ENCODE peak calls at places on chromosomes 5 and 9, in five cellular contexts. One of them, this sample, is unnamed.

GRCh38 chr5:54643679-54644078 is 126.1 kb downstream of the SNX18 start:
- DNase-seq in GM12878: no peak
- DNase-seq in A549: no peak
- DNase-seq in Peyer's patch: no peak
- DNase-seq in HCT116: peak
- DNase-seq in this sample: no peak

GRCh38 chr5:88930336-88930735 is 47.4 kb upstream of the MEF2C start:
- DNase-seq in GM12878: no peak
- DNase-seq in A549: no peak
- DNase-seq in Peyer's patch: no peak
- DNase-seq in HCT116: no peak
- DNase-seq in this sample: no peak

GRCh38 chr5:21649969-21650368 is 1203.2 kb downstream of the CDH12 start:
- DNase-seq in GM12878: no peak
- DNase-seq in A549: peak
- DNase-seq in Peyer's patch: no peak
- DNase-seq in HCT116: no peak
- DNase-seq in this sample: no peak

GRCh38 chr9:98455256-98455956 is 200.0 kb upstream of the TBC1D2 start:
- DNase-seq in GM12878: no peak
- DNase-seq in A549: no peak
- DNase-seq in Peyer's patch: no peak
- DNase-seq in HCT116: no peak
- DNase-seq in this sample: no peak

GRCh38 chr9:129944501-129945116 is 98.4 kb downstream of the FNBP1 start:
- DNase-seq in GM12878: no peak
- DNase-seq in A549: no peak
- DNase-seq in Peyer's patch: peak
- DNase-seq in HCT116: no peak
- DNase-seq in this sample: no peak

GRCh38 chr9:103319979-103320378 is 324.8 kb downstream of the CYLC2 start:
- DNase-seq in GM12878: no peak
- DNase-seq in A549: peak
- DNase-seq in Peyer's patch: no peak
- DNase-seq in HCT116: no peak
- DNase-seq in this sample: no peak

GRCh38 chr5:158435161-158435616 is 576.2 kb upstream of the CLINT1 start:
- DNase-seq in GM12878: peak
- DNase-seq in A549: no peak
- DNase-seq in Peyer's patch: peak
- DNase-seq in HCT116: no peak
- DNase-seq in this sample: no peak

GRCh38 chr5:68554566-68555279 is 339.2 kb downstream of the PIK3R1 start:
- DNase-seq in GM12878: no peak
- DNase-seq in A549: peak
- DNase-seq in Peyer's patch: no peak
- DNase-seq in HCT116: peak
- DNase-seq in this sample: peak

GRCh38 chr9:7983361-7983974 is 183.9 kb upstream of the DMAC1 start:
- DNase-seq in GM12878: no peak
- DNase-seq in A549: no peak
- DNase-seq in Peyer's patch: no peak
- DNase-seq in HCT116: no peak
- DNase-seq in this sample: no peak

GRCh38 chr5:168881427-168882149 is 302.4 kb upstream of the PANK3 start:
- DNase-seq in GM12878: no peak
- DNase-seq in A549: no peak
- DNase-seq in Peyer's patch: no peak
- DNase-seq in HCT116: no peak
- DNase-seq in this sample: no peak

GRCh38 chr5:60495644-60496520 is 204.1 kb downstream of the DEPDC1B start:
- DNase-seq in GM12878: no peak
- DNase-seq in A549: no peak
- DNase-seq in Peyer's patch: no peak
- DNase-seq in HCT116: no peak
- DNase-seq in this sample: no peak

GRCh38 chr9:68704498-68704803 is 589 bp upstream of the PIP5K1B start:
- DNase-seq in GM12878: no peak
- DNase-seq in A549: no peak
- DNase-seq in Peyer's patch: no peak
- DNase-seq in HCT116: no peak
- DNase-seq in this sample: no peak

GRCh38 chr9:104810421-104811339 is 46.8 kb downstream of the NIPSNAP3B start:
- DNase-seq in GM12878: no peak
- DNase-seq in A549: peak
- DNase-seq in Peyer's patch: no peak
- DNase-seq in HCT116: no peak
- DNase-seq in this sample: peak

GRCh38 chr5:173065155-173065554 is 9.0 kb downstream of the CREBRF start:
- DNase-seq in GM12878: no peak
- DNase-seq in A549: no peak
- DNase-seq in Peyer's patch: no peak
- DNase-seq in HCT116: no peak
- DNase-seq in this sample: no peak

GRCh38 chr5:86679529-86679928 is 61.8 kb downstream of the COX7C start:
- DNase-seq in GM12878: no peak
- DNase-seq in A549: peak
- DNase-seq in Peyer's patch: no peak
- DNase-seq in HCT116: peak
- DNase-seq in this sample: no peak

GRCh38 chr9:109315889-109316640 is 4.8 kb downstream of the EPB41L4B start:
- DNase-seq in GM12878: no peak
- DNase-seq in A549: peak
- DNase-seq in Peyer's patch: no peak
- DNase-seq in HCT116: peak
- DNase-seq in this sample: peak

GRCh38 chr9:109319072-109319630 is 1.7 kb downstream of the EPB41L4B start:
- DNase-seq in GM12878: no peak
- DNase-seq in A549: no peak
- DNase-seq in Peyer's patch: no peak
- DNase-seq in HCT116: no peak
- DNase-seq in this sample: peak

GRCh38 chr9:109319631-109320233 is 1.1 kb downstream of the EPB41L4B start:
- DNase-seq in GM12878: no peak
- DNase-seq in A549: no peak
- DNase-seq in Peyer's patch: no peak
- DNase-seq in HCT116: no peak
- DNase-seq in this sample: peak

GRCh38 chr9:109317311-109317978 is 3.4 kb downstream of the EPB41L4B start:
- DNase-seq in GM12878: no peak
- DNase-seq in A549: no peak
- DNase-seq in Peyer's patch: no peak
- DNase-seq in HCT116: no peak
- DNase-seq in this sample: no peak

DNA sequence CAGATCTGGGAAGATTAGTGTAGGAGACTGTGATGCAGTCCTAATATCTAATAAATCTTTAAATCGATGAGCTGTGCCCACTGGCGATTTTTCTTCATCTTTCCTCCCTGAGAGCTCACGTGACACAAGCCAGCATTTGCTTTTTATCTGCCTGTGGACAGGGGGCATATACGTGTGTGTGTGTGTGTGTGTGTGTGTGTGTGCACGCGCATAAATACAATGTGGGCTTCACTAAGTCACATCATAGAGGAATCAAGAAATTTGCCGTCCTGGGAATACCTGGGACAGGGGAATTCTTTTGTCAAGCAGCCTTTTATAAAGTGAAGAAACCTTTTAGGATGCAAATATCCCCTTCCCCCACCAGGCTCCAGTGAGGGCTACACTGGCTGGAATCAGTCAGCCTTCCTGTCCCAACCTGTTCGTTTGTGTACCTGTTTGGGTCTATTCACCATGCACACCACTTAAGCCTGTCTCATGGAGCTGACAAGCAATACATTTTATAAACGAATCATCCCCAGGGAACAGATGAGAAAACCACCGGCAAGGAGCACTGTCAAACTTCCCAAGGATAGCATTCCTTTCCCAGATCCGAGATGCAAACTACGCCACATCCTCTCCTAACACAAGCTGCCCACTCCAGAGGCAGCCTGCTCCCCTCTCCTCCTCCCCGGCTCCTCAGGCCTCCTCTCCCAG is 2.7 kb downstream of the EPB41L4B start:
- DNase-seq in GM12878: no peak
- DNase-seq in A549: no peak
- DNase-seq in Peyer's patch: no peak
- DNase-seq in HCT116: no peak
- DNase-seq in this sample: no peak
- TF ChIP-seq POLR2A in GM12878: no peak
- TF ChIP-seq POLR2A in A549: no peak
- TF ChIP-seq POLR2A in Peyer's patch: no peak
- TF ChIP-seq POLR2A in HCT116: no peak
- TF ChIP-seq POLR2A in this sample: no peak

GRCh38 chr9:38103340-38103739 is 34.3 kb upstream of the SHB start:
- DNase-seq in GM12878: no peak
- DNase-seq in A549: no peak
- DNase-seq in Peyer's patch: no peak
- DNase-seq in HCT116: no peak
- DNase-seq in this sample: no peak
- H3K27ac ChIP-seq in GM12878: no peak
- H3K27ac ChIP-seq in A549: no peak
- H3K27ac ChIP-seq in Peyer's patch: no peak
- H3K27ac ChIP-seq in HCT116: no peak
- H3K27ac ChIP-seq in this sample: no peak

DNA sequence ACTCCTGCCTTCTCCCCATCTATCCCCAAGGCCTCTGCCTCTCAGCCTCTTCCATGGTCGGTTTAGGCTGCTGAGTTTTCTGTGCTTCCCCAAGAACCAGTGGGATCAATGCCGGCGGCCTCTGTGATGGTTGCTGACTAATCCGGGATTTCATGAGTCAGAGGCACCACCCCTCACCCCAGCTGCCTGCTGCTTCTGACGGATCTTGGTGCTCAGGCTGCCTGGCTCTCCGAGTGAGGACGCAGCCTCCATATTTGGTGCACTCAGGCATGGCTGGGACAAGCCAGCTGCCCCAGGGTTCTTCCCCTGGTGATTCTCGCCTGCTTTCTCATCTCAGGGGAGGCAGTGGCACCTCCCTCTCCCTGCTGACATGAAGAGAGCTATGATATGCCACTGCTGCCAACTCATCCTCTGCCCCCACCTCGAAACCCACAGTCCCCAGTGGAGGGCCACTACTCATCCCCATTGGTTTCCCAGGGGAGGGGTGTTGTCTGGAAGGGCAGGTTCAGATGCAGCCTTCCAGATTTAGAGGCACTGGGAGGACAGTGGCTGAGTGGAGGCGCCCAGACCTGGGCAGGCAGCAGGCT is 3.3 kb upstream of the MAN1B1 start:
- DNase-seq in GM12878: peak
- DNase-seq in A549: peak
- DNase-seq in Peyer's patch: no peak
- DNase-seq in HCT116: peak
- DNase-seq in this sample: no peak
- TF ChIP-seq POLR2A in GM12878: no peak
- TF ChIP-seq POLR2A in A549: peak
- TF ChIP-seq POLR2A in Peyer's patch: no peak
- TF ChIP-seq POLR2A in HCT116: no peak
- TF ChIP-seq POLR2A in this sample: no peak

DNA sequence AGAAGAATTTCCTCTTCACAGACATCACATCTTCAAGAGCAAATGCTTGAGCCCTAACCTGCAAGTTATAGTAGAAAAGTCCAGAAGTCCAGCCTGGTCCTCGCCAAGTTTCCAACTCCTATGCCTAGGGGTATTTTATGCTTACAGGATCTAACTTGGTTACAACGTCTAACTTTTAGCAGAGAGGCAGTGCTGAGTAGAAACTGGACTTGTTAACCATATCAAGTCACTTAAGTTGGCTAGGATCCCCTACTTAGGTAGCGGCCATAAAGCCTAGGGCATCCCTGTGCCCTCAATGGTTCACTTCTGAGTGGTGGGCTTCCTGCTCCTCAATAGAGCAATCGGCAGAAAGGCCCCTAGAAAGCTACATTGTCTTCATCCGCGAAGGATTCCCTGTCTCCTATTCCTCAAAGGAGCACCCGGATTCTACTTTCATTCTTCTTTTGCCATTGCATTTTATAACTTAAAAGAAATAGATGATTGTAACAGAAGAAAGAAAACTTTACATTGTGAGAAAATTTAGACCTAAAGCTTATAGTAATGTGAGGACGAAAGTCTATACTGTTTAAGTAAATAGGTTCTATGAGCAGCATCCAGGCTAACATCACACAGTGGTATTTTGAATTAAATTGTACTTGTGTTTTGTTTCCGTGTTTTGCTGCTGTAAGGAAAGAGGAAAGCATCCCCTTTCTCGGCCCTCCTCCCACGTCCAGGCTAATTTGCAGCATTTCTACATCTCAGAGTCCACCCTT is 1.3 kb upstream of the MTAP start:
- DNase-seq in GM12878: no peak
- DNase-seq in A549: no peak
- DNase-seq in Peyer's patch: no peak
- DNase-seq in HCT116: no peak
- DNase-seq in this sample: no peak
- H3K27ac ChIP-seq in GM12878: no peak
- H3K27ac ChIP-seq in A549: peak
- H3K27ac ChIP-seq in Peyer's patch: peak
- H3K27ac ChIP-seq in HCT116: peak
- H3K27ac ChIP-seq in this sample: no peak

DNA sequence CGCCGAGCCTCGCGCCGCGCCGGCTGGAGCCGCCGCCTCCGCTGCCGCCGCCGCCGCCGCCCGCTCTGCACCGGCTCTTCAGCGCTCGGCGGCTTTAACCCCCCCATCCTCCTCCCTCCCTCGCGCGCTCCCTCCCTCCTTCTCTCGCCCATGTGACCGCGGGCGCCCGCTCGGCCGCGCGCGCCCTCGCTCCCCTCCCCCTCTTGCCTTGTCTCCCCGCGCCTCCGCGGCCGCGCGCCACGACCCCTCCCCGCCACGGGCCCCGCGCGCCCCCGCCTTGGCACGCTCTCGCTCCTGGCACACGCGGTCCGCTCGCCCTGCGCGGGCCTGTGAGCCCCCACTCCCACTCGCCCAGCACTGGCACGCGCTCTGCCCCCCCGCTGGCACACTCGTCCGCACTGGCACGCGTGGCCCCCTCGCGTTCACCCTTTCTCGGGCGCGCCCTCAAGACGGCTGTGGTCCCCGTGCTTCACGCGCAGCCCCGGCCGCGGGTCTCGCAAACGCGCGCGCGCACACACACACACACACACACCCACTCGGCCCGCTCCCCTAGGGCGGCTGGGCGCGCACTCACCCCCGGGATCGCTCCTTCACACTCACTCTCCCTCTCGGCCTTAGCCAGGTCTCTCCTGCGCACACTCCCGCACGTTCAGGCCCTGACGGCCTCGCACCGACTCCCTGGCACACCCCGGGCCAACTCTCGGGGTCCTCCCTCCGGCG is at the start of gene CNTFR:
- DNase-seq in GM12878: no peak
- DNase-seq in A549: no peak
- DNase-seq in Peyer's patch: no peak
- DNase-seq in HCT116: no peak
- DNase-seq in this sample: no peak
- TF ChIP-seq POLR2A in GM12878: no peak
- TF ChIP-seq POLR2A in A549: no peak
- TF ChIP-seq POLR2A in Peyer's patch: no peak
- TF ChIP-seq POLR2A in HCT116: no peak
- TF ChIP-seq POLR2A in this sample: no peak

DNA sequence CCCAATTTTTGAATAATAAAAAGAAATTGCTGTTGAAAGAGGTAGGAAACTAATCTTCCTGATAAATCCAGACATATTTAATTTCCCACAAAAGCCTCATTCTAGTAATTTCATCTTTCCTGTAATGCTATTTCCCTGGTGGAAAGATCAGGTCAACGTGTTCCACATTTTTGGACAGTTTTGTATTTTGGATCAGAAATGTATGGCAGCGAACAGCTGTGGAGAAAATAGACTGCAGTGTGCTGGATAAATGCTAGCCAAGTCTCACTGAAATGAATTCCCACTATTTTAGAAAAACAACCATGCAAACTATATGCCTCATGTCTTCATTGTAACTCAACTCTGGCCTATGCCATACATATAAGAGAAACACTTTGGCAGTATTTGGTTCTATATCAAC is 191.1 kb upstream of the NREP start:
- DNase-seq in GM12878: no peak
- DNase-seq in A549: no peak
- DNase-seq in Peyer's patch: no peak
- DNase-seq in HCT116: no peak
- DNase-seq in this sample: no peak
- H3K27ac ChIP-seq in GM12878: no peak
- H3K27ac ChIP-seq in A549: no peak
- H3K27ac ChIP-seq in Peyer's patch: no peak
- H3K27ac ChIP-seq in HCT116: no peak
- H3K27ac ChIP-seq in this sample: no peak

This sample was measured in right lobe of liver.